ENCODE peak calls at places on chromosomes 16 and 17, in eight cellular contexts. One of them, this sample, is unnamed. For H3K9me3, the result is how much of the 10 kb centered on the place peaks cover.

GRCh38 chr16:67177743-67178699 is 5.7 kb downstream of the MATCAP1 start:
- DNase-seq in MM.1S: peak
- DNase-seq in neuronal stem cell: no peak
- DNase-seq in neural progenitor cell: peak
- DNase-seq in H1: peak
- DNase-seq in hepatocyte: peak
- DNase-seq in GM23248: peak
- DNase-seq in PC-9: peak
- DNase-seq in this sample: peak

GRCh38 chr17:41645371-41646063 is 21.1 kb upstream of the KRT17 start:
- DNase-seq in PC-9: peak
- DNase-seq in neural progenitor cell: no peak
- DNase-seq in hepatocyte: peak
- DNase-seq in neuronal stem cell: no peak
- DNase-seq in GM23248: peak
- DNase-seq in MM.1S: no peak
- DNase-seq in H1: no peak
- DNase-seq in this sample: no peak

GRCh38 chr17:7213895-7214299 is 5.7 kb downstream of the DLG4 start:
- DNase-seq in neuronal stem cell: peak
- DNase-seq in H1: peak
- DNase-seq in hepatocyte: peak
- DNase-seq in PC-9: no peak
- DNase-seq in neural progenitor cell: peak
- DNase-seq in GM23248: peak
- DNase-seq in MM.1S: peak
- DNase-seq in this sample: peak

GRCh38 chr17:29619251-29619650 is 3.5 kb downstream of the CORO6 start:
- DNase-seq in H1: no peak
- DNase-seq in hepatocyte: no peak
- DNase-seq in GM23248: peak
- DNase-seq in MM.1S: peak
- DNase-seq in PC-9: no peak
- DNase-seq in neuronal stem cell: no peak
- DNase-seq in neural progenitor cell: peak
- DNase-seq in this sample: peak

GRCh38 chr16:81170824-81171223 is 67.7 kb upstream of the BCO1 start:
- DNase-seq in MM.1S: no peak
- DNase-seq in neuronal stem cell: no peak
- DNase-seq in hepatocyte: peak
- DNase-seq in GM23248: peak
- DNase-seq in neural progenitor cell: peak
- DNase-seq in H1: peak
- DNase-seq in PC-9: no peak
- DNase-seq in this sample: no peak

GRCh38 chr16:68005786-68006286 is 6.6 kb upstream of the DPEP2 start:
- DNase-seq in neural progenitor cell: no peak
- DNase-seq in neuronal stem cell: no peak
- DNase-seq in PC-9: peak
- DNase-seq in hepatocyte: no peak
- DNase-seq in H1: no peak
- DNase-seq in GM23248: no peak
- DNase-seq in MM.1S: peak
- DNase-seq in this sample: peak

GRCh38 chr17:76204277-76204676 is 36.0 kb downstream of the RNF157 start:
- DNase-seq in PC-9: no peak
- DNase-seq in neuronal stem cell: no peak
- DNase-seq in H1: no peak
- DNase-seq in MM.1S: no peak
- DNase-seq in neural progenitor cell: no peak
- DNase-seq in hepatocyte: no peak
- DNase-seq in GM23248: peak
- DNase-seq in this sample: no peak

GRCh38 chr16:85138825-85139627 is 26.8 kb upstream of the CIBAR2 start:
- DNase-seq in hepatocyte: no peak
- DNase-seq in GM23248: no peak
- DNase-seq in neural progenitor cell: no peak
- DNase-seq in neuronal stem cell: no peak
- DNase-seq in H1: no peak
- DNase-seq in MM.1S: peak
- DNase-seq in PC-9: no peak
- DNase-seq in this sample: no peak

GRCh38 chr16:68272501-68273209 is 8.3 kb downstream of the SLC7A6 start:
- DNase-seq in neuronal stem cell: no peak
- DNase-seq in hepatocyte: no peak
- DNase-seq in H1: no peak
- DNase-seq in GM23248: no peak
- DNase-seq in neural progenitor cell: no peak
- DNase-seq in PC-9: no peak
- DNase-seq in MM.1S: peak
- DNase-seq in this sample: no peak

GRCh38 chr17:41528959-41529353 is 848 bp upstream of the KRT19 start:
- DNase-seq in MM.1S: no peak
- DNase-seq in PC-9: peak
- DNase-seq in neural progenitor cell: peak
- DNase-seq in hepatocyte: peak
- DNase-seq in H1: no peak
- DNase-seq in GM23248: no peak
- DNase-seq in neuronal stem cell: no peak
- DNase-seq in this sample: peak

GRCh38 chr17:76089680-76090516 is 10.9 kb downstream of the ZACN start:
- DNase-seq in GM23248: no peak
- DNase-seq in MM.1S: no peak
- DNase-seq in PC-9: no peak
- DNase-seq in H1: no peak
- DNase-seq in hepatocyte: no peak
- DNase-seq in neuronal stem cell: no peak
- DNase-seq in neural progenitor cell: no peak
- DNase-seq in this sample: no peak

GRCh38 chr17:76969598-76970172 is 101.5 kb downstream of the MGAT5B start:
- DNase-seq in H1: peak
- DNase-seq in GM23248: peak
- DNase-seq in hepatocyte: peak
- DNase-seq in PC-9: peak
- DNase-seq in neural progenitor cell: peak
- DNase-seq in MM.1S: no peak
- DNase-seq in neuronal stem cell: no peak
- DNase-seq in this sample: peak

GRCh38 chr17:74768069-74768762 is 7.9 kb downstream of the NAT9 start:
- DNase-seq in hepatocyte: no peak
- DNase-seq in MM.1S: no peak
- DNase-seq in PC-9: peak
- DNase-seq in neuronal stem cell: no peak
- DNase-seq in neural progenitor cell: no peak
- DNase-seq in GM23248: peak
- DNase-seq in H1: no peak
- DNase-seq in this sample: no peak

GRCh38 chr16:19765860-19766553 is 47.9 kb downstream of the IQCK start:
- DNase-seq in neuronal stem cell: no peak
- DNase-seq in MM.1S: no peak
- DNase-seq in H1: no peak
- DNase-seq in PC-9: no peak
- DNase-seq in neural progenitor cell: no peak
- DNase-seq in GM23248: no peak
- DNase-seq in hepatocyte: no peak
- DNase-seq in this sample: no peak

GRCh38 chr17:40541060-40541872 is 24.0 kb downstream of the CCR7 start:
- DNase-seq in neuronal stem cell: no peak
- DNase-seq in hepatocyte: peak
- DNase-seq in PC-9: no peak
- DNase-seq in GM23248: no peak
- DNase-seq in MM.1S: no peak
- DNase-seq in H1: no peak
- DNase-seq in neural progenitor cell: no peak
- DNase-seq in this sample: no peak

GRCh38 chr17:57284984-57285646 is 28.8 kb downstream of the MSI2 start:
- DNase-seq in GM23248: no peak
- DNase-seq in hepatocyte: no peak
- DNase-seq in neural progenitor cell: peak
- DNase-seq in H1: no peak
- DNase-seq in MM.1S: peak
- DNase-seq in neuronal stem cell: peak
- DNase-seq in PC-9: no peak
- DNase-seq in this sample: peak

GRCh38 chr17:81549826-81550225 is 2.3 kb downstream of the FAAP100 start:
- DNase-seq in neural progenitor cell: no peak
- DNase-seq in GM23248: no peak
- DNase-seq in H1: no peak
- DNase-seq in neuronal stem cell: no peak
- DNase-seq in hepatocyte: no peak
- DNase-seq in MM.1S: no peak
- DNase-seq in PC-9: no peak
- DNase-seq in this sample: no peak

GRCh38 chr17:56173958-56174357 is 20.7 kb downstream of the ANKFN1 start:
- DNase-seq in H1: no peak
- DNase-seq in GM23248: peak
- DNase-seq in neural progenitor cell: no peak
- DNase-seq in MM.1S: no peak
- DNase-seq in neuronal stem cell: no peak
- DNase-seq in hepatocyte: no peak
- DNase-seq in PC-9: no peak
- DNase-seq in this sample: no peak

GRCh38 chr17:76370261-76370993 is 14.0 kb upstream of the SPHK1 start:
- DNase-seq in neuronal stem cell: no peak
- DNase-seq in neural progenitor cell: no peak
- DNase-seq in hepatocyte: no peak
- DNase-seq in GM23248: peak
- DNase-seq in MM.1S: no peak
- DNase-seq in H1: no peak
- DNase-seq in PC-9: peak
- DNase-seq in this sample: peak

GRCh38 chr16:2483160-2483559 is 8.2 kb downstream of the TBC1D24 start:
- DNase-seq in H1: no peak
- DNase-seq in PC-9: no peak
- DNase-seq in neural progenitor cell: no peak
- DNase-seq in hepatocyte: no peak
- DNase-seq in GM23248: peak
- DNase-seq in neuronal stem cell: no peak
- DNase-seq in MM.1S: no peak
- DNase-seq in this sample: no peak

GRCh38 chr16:4200000-4200780 is 41.7 kb downstream of the SRL start:
- DNase-seq in hepatocyte: peak
- DNase-seq in H1: peak
- DNase-seq in neuronal stem cell: peak
- DNase-seq in MM.1S: peak
- DNase-seq in GM23248: peak
- DNase-seq in neural progenitor cell: peak
- DNase-seq in PC-9: peak
- DNase-seq in this sample: peak

GRCh38 chr17:37742114-37742761 is 2.6 kb downstream of the HNF1B start:
- DNase-seq in MM.1S: no peak
- DNase-seq in neural progenitor cell: peak
- DNase-seq in neuronal stem cell: peak
- DNase-seq in GM23248: peak
- DNase-seq in H1: peak
- DNase-seq in PC-9: peak
- DNase-seq in hepatocyte: peak
- DNase-seq in this sample: peak

GRCh38 chr16:85945424-85945751 is 46.4 kb downstream of the IRF8 start:
- DNase-seq in MM.1S: no peak
- DNase-seq in neural progenitor cell: no peak
- DNase-seq in neuronal stem cell: no peak
- DNase-seq in H1: no peak
- DNase-seq in GM23248: no peak
- DNase-seq in hepatocyte: no peak
- DNase-seq in PC-9: no peak
- DNase-seq in this sample: no peak

GRCh38 chr17:45241315-45242011 is 19.8 kb downstream of the FMNL1 start:
- DNase-seq in H1: peak
- DNase-seq in PC-9: no peak
- DNase-seq in neural progenitor cell: peak
- DNase-seq in GM23248: no peak
- DNase-seq in hepatocyte: peak
- DNase-seq in neuronal stem cell: peak
- DNase-seq in MM.1S: no peak
- DNase-seq in this sample: peak
- H3K4me2 ChIP-seq in H1: peak
- H3K4me2 ChIP-seq in PC-9: no peak
- H3K4me2 ChIP-seq in neural progenitor cell: peak
- H3K4me2 ChIP-seq in GM23248: no peak
- H3K4me2 ChIP-seq in hepatocyte: peak
- H3K4me2 ChIP-seq in neuronal stem cell: peak
- H3K4me2 ChIP-seq in MM.1S: no peak
- H3K4me2 ChIP-seq in this sample: peak

GRCh38 chr17:32349503-32349853 is 479 bp upstream of the ZNF207 start:
- DNase-seq in neural progenitor cell: peak
- DNase-seq in H1: no peak
- DNase-seq in neuronal stem cell: no peak
- DNase-seq in GM23248: peak
- DNase-seq in MM.1S: peak
- DNase-seq in PC-9: peak
- DNase-seq in hepatocyte: peak
- DNase-seq in this sample: peak
- H2AFZ ChIP-seq in neural progenitor cell: peak
- H2AFZ ChIP-seq in H1: no peak
- H2AFZ ChIP-seq in neuronal stem cell: peak
- H2AFZ ChIP-seq in GM23248: peak
- H2AFZ ChIP-seq in MM.1S: peak
- H2AFZ ChIP-seq in PC-9: peak
- H2AFZ ChIP-seq in hepatocyte: peak
- H2AFZ ChIP-seq in this sample: no peak

DNA sequence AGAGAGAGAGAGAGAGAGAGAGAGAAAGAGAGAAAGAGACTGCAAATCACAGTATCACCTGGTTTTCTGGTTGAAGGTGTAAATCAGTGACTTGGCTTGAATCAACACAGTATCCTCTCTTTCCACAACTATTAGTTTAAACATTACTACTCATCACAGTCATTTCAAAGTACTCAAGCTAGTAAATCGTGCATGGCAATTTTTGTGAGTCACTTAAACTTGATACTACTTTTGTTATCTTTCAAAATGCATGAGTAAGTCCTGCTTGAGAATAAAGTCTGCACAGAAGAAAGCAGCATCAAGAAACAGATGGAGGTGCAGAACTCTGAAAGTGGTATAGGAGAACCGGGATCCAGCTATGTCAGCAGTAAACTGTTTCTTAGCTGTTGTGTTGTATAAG is 535.4 kb downstream of the CDH8 start:
- DNase-seq in hepatocyte: no peak
- DNase-seq in neural progenitor cell: no peak
- DNase-seq in PC-9: no peak
- DNase-seq in H1: no peak
- DNase-seq in GM23248: no peak
- DNase-seq in MM.1S: no peak
- DNase-seq in neuronal stem cell: no peak
- DNase-seq in this sample: no peak
- H3K9me3 ChIP-seq in hepatocyte: under half
- H3K9me3 ChIP-seq in neural progenitor cell: under half
- H3K9me3 ChIP-seq in PC-9: under half
- H3K9me3 ChIP-seq in H1: under half
- H3K9me3 ChIP-seq in GM23248: under half
- H3K9me3 ChIP-seq in MM.1S: under half
- H3K9me3 ChIP-seq in neuronal stem cell: under half
- H3K9me3 ChIP-seq in this sample: under half

DNA sequence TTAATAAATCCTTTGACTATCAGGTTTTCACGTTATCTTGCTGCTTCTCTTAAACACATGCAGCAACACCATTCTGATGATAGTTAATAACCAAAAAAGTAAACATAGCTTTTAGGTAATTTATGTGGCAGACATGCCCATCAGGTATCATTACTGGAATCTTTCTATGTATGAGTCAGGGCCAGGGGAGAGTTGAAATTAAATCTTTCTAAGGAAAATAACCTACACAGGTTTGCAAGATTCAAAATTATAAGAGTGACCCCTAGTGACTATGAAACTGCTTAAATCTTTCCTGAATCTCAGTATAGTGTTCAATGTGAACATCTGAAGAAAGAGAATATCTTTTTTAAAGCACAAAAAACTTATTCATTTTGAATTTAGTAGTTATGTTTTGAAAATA is 666.6 kb downstream of the CDH11 start:
- DNase-seq in hepatocyte: no peak
- DNase-seq in GM23248: peak
- DNase-seq in MM.1S: no peak
- DNase-seq in neural progenitor cell: no peak
- DNase-seq in neuronal stem cell: no peak
- DNase-seq in H1: no peak
- DNase-seq in PC-9: no peak
- DNase-seq in this sample: no peak
- H3K4me2 ChIP-seq in hepatocyte: no peak
- H3K4me2 ChIP-seq in GM23248: no peak
- H3K4me2 ChIP-seq in MM.1S: no peak
- H3K4me2 ChIP-seq in neural progenitor cell: no peak
- H3K4me2 ChIP-seq in neuronal stem cell: no peak
- H3K4me2 ChIP-seq in H1: no peak
- H3K4me2 ChIP-seq in PC-9: no peak
- H3K4me2 ChIP-seq in this sample: no peak